ENCODE peak calls at places on chromosome 9, in ten cellular contexts. O, B, G, Y, Q, V, F, R, U and S are unnamed samples.

GRCh38 chr9:70924905-70925547 is 196.4 kb downstream of the TRPM3 start:
- DNase-seq in B (peak), R (no peak), O (peak), F (no peak), Q (peak), Y (peak), V (no peak), U (peak), G (peak), S (no peak)

GRCh38 chr9:88197016-88197415 is 58.7 kb upstream of the SPATA31C2 start:
- DNase-seq in B (peak), R (no peak), U (no peak), O (peak), G (peak), F (no peak), V (no peak), Y (peak), Q (no peak), S (no peak)

GRCh38 chr9:135144581-135145108 is 57.2 kb downstream of the OLFM1 start:
- DNase-seq in Y (no peak), F (no peak), G (no peak), R (no peak), U (no peak), B (no peak), V (no peak), Q (no peak), O (no peak), S (no peak)

GRCh38 chr9:134591082-134591571 is 50.5 kb upstream of the COL5A1 start:
- DNase-seq in B (no peak), U (no peak), Q (no peak), R (no peak), V (no peak), O (peak), F (no peak), Y (peak), G (no peak), S (no peak)

GRCh38 chr9:134570726-134571325 is 70.8 kb upstream of the COL5A1 start:
- DNase-seq in R (no peak), U (no peak), F (peak), Q (no peak), B (no peak), Y (no peak), V (no peak), O (no peak), G (no peak), S (no peak)

GRCh38 chr9:72952914-72953313 is at the start of gene ALDH1A1:
- DNase-seq in O (no peak), U (peak), Y (no peak), Q (peak), R (no peak), V (no peak), G (no peak), B (peak), F (no peak), S (no peak)

GRCh38 chr9:6969805-6970204 is 212.0 kb downstream of the KDM4C start:
- DNase-seq in F (no peak), O (no peak), Y (no peak), U (no peak), Q (no peak), B (no peak), V (no peak), G (no peak), R (no peak), S (no peak)

GRCh38 chr9:17725399-17726010 is 146.6 kb downstream of the SH3GL2 start:
- DNase-seq in R (no peak), B (no peak), Y (no peak), F (no peak), U (no peak), V (no peak), O (no peak), Q (no peak), G (no peak), S (no peak)

GRCh38 chr9:134716067-134716466 is 74.5 kb downstream of the COL5A1 start:
- DNase-seq in R (no peak), Q (no peak), V (no peak), O (no peak), Y (no peak), G (peak), F (no peak), B (no peak), U (no peak), S (no peak)

GRCh38 chr9:125106285-125106893 is 36.9 kb downstream of the SCAI start:
- DNase-seq in B (peak), O (peak), Y (peak), R (no peak), Q (no peak), V (no peak), F (no peak), U (no peak), G (peak), S (no peak)

GRCh38 chr9:90290716-90291485 is 351.7 kb downstream of the DIRAS2 start:
- DNase-seq in G (peak), R (no peak), F (no peak), O (no peak), Q (no peak), Y (peak), V (no peak), B (peak), U (no peak), S (no peak)

GRCh38 chr9:86589273-86589672 is 235.1 kb upstream of the TUT7 start:
- DNase-seq in V (no peak), F (no peak), G (no peak), U (no peak), R (no peak), B (no peak), Q (no peak), O (no peak), Y (no peak), S (no peak)

GRCh38 chr9:132451276-132451675 is 41.3 kb downstream of the CFAP77 start:
- DNase-seq in R (no peak), O (no peak), Q (no peak), B (no peak), U (no peak), Y (no peak), F (no peak), G (no peak), V (peak), S (no peak)

GRCh38 chr9:134275379-134275778 is 50.9 kb upstream of the RXRA start:
- DNase-seq in G (no peak), Q (peak), V (no peak), Y (no peak), R (no peak), O (no peak), U (peak), F (no peak), B (no peak), S (no peak)

GRCh38 chr9:88954073-88954472 is 37.2 kb upstream of the S1PR3 start:
- DNase-seq in Y (peak), Q (no peak), F (no peak), R (no peak), V (no peak), G (peak), U (no peak), O (peak), B (peak), S (no peak)

GRCh38 chr9:128899566-128900322 is 17.8 kb downstream of the LRRC8A start:
- DNase-seq in V (no peak), G (peak), Q (no peak), B (no peak), Y (no peak), R (no peak), U (no peak), O (peak), F (no peak), S (no peak)

GRCh38 chr9:112743216-112743835 is 7.2 kb upstream of the SNX30 start:
- DNase-seq in Y (no peak), F (no peak), O (no peak), V (no peak), U (peak), Q (peak), B (no peak), G (no peak), R (no peak), S (no peak)

GRCh38 chr9:124045076-124045829 is 33.7 kb downstream of the LHX2 start:
- DNase-seq in U (no peak), B (peak), Y (peak), F (no peak), V (no peak), O (peak), Q (peak), R (no peak), G (peak), S (no peak)

GRCh38 chr9:75855509-75855908 is 35.0 kb upstream of the PCSK5 start:
- DNase-seq in Y (no peak), F (no peak), G (peak), V (no peak), O (peak), Q (peak), B (peak), R (no peak), U (peak), S (no peak)

GRCh38 chr9:99878651-99879050 is 27.8 kb upstream of the STX17 start:
- DNase-seq in V (no peak), G (peak), Q (no peak), U (no peak), R (no peak), O (peak), Y (peak), F (no peak), B (no peak), S (no peak)

GRCh38 chr9:124180557-124180956 is 77.2 kb upstream of the NEK6 start:
- DNase-seq in Y (peak), O (peak), V (no peak), U (no peak), G (peak), Q (no peak), R (no peak), F (no peak), B (peak), S (no peak)

GRCh38 chr9:86350006-86350755 is 4.0 kb downstream of the TUT7 start:
- DNase-seq in Q (no peak), F (no peak), U (peak), G (no peak), V (no peak), Y (no peak), O (no peak), B (no peak), R (no peak), S (no peak)

GRCh38 chr9:118940477-118940876 is 428.8 kb downstream of the BRINP1 start:
- DNase-seq in R (no peak), B (no peak), F (no peak), Q (no peak), O (no peak), U (no peak), Y (no peak), G (no peak), V (no peak), S (no peak)

GRCh38 chr9:119280740-119281485 is 88.3 kb downstream of the BRINP1 start:
- DNase-seq in G (no peak), B (no peak), F (no peak), Y (peak), R (no peak), Q (no peak), O (no peak), U (no peak), V (no peak), S (no peak)